ENCODE peak calls at places on chromosomes 4 and X, in nine cellular contexts. I is CD8-positive, alpha-beta T cell; Y is MM.1S; T is mucosa of descending colon; N is RWPE2; C is adrenal gland; G is body of pancreas; D is suprapubic skin; S is cardiac muscle cell. V is an unnamed sample.

GRCh38 chr4:37674446-37674845 is 11.7 kb downstream of the RELL1 start:
- DNase-seq in T (no peak), S (no peak), C (no peak), D (no peak), Y (no peak), G (no peak), N (no peak), I (no peak), V (no peak)

GRCh38 chr4:125433453-125433852 is 118.7 kb downstream of the FAT4 start:
- DNase-seq in G (no peak), N (no peak), I (no peak), T (no peak), Y (no peak), D (no peak), S (peak; percentile 93), C (no peak), V (no peak)

GRCh38 chrX:153944140-153944799 is at the start of gene RENBP:
- DNase-seq in D (no peak), N (no peak), G (no peak), C (no peak), S (no peak), I (no peak), Y (peak; percentile 33), T (peak; percentile 56), V (peak; percentile 78)

GRCh38 chr4:7815562-7815961 is 124.1 kb downstream of the AFAP1 start:
- DNase-seq in C (peak; percentile 46), N (no peak), I (no peak), Y (no peak), S (peak; percentile 74), T (no peak), D (no peak), G (no peak), V (no peak)

GRCh38 chr4:6876440-6876839 is 33.2 kb upstream of the TBC1D14 start:
- DNase-seq in D (no peak), T (no peak), Y (no peak), C (no peak), S (peak; percentile 36), N (no peak), I (no peak), G (no peak), V (no peak)

GRCh38 chr4:26566027-26566578 is 17.8 kb upstream of the TBC1D19 start:
- DNase-seq in G (no peak), T (no peak), I (no peak), N (no peak), C (no peak), Y (no peak), D (no peak), S (no peak), V (no peak)

GRCh38 chrX:41921492-41922124 is 1.7 kb downstream of the CASK start:
- DNase-seq in D (no peak), C (no peak), S (peak; percentile 78), T (no peak), Y (peak; percentile 18), G (no peak), I (no peak), N (no peak), V (no peak)

GRCh38 chr4:115053313-115053712 is 60.1 kb downstream of the NDST4 start:
- DNase-seq in Y (no peak), S (no peak), N (no peak), I (no peak), G (no peak), D (no peak), T (no peak), C (no peak), V (no peak)

GRCh38 chr4:128228778-128229457 is 58.7 kb downstream of the PGRMC2 start:
- DNase-seq in N (no peak), T (no peak), G (no peak), D (no peak), S (peak; percentile 27), I (no peak), C (no peak), Y (no peak), V (no peak)

GRCh38 chrX:54758114-54759055 is 39.7 kb downstream of the ITIH6 start:
- DNase-seq in Y (no peak), S (no peak), N (no peak), G (no peak), T (no peak), C (no peak), I (no peak), D (no peak), V (no peak)

GRCh38 chr4:80115368-80116181 is 42.5 kb upstream of the ANTXR2 start:
- DNase-seq in C (no peak), G (no peak), N (no peak), Y (no peak), S (no peak), I (no peak), T (no peak), D (no peak), V (no peak)

GRCh38 chr4:48538358-48538757 is 48.3 kb downstream of the ZAR1 start:
- DNase-seq in I (no peak), Y (no peak), N (no peak), T (no peak), G (no peak), S (no peak), D (no peak), C (no peak), V (no peak)

GRCh38 chrX:153469811-153470410 is 465 bp downstream of the HAUS7 start:
- DNase-seq in G (no peak), C (no peak), D (no peak), T (peak; percentile 15), I (peak; percentile 25), Y (peak; percentile 29), S (peak; percentile 23), N (no peak), V (no peak)

GRCh38 chrX:33252306-33252825 is 41.0 kb upstream of the DMD start:
- DNase-seq in C (no peak), Y (no peak), N (no peak), D (no peak), I (no peak), T (no peak), G (no peak), S (no peak), V (no peak)

GRCh38 chr4:153486281-153487151 is 20.4 kb downstream of the TMEM131L start:
- DNase-seq in N (peak; percentile 89), I (no peak), G (peak; percentile 77), S (peak; percentile 65), T (no peak), C (no peak), D (no peak), Y (no peak), V (peak; percentile 52)

GRCh38 chr4:33961751-33962150 is 2282.6 kb downstream of the ARAP2 start:
- DNase-seq in I (no peak), N (no peak), Y (no peak), G (no peak), D (no peak), C (no peak), S (no peak), T (no peak), V (no peak)

DNA sequence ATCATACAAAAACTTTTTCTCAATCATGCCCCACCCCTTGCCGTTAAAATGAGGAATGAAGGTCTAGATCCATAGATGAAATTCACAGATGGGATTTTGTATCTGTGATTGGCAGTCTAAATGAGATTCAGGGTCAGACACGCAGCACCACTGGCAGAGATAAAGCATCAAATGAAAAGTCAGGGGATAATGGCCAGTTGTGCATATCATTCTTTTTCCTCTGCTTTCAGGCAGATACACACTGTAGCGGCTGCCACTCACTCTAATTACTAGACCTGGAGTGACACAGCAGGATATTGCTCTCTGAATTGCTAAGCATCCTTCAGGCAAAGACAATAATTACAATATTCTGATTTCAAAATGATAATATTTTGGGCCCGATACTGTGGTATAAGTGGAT is 440.4 kb downstream of the MAPK10 start:
- DNase-seq in N (no peak), I (no peak), Y (no peak), D (no peak), C (no peak), S (no peak), T (no peak), G (no peak), V (no peak)
- H3K4me3 ChIP-seq in N (no peak overlapping the region), I (no peak overlapping the region), Y (no peak overlapping the region), D (no peak overlapping the region), C (no peak overlapping the region), S (no peak overlapping the region), T (no peak overlapping the region), G (no peak overlapping the region), V (no peak overlapping the region)

GRCh38 chr4:112517067-112517588 is 1.1 kb upstream of the NEUROG2 start:
- DNase-seq in D (no peak), I (no peak), G (no peak), N (no peak), T (no peak), Y (no peak), C (no peak), S (no peak), V (no peak)
- TF ChIP-seq CTCF in D (no peak), I (no peak), G (no peak), N (no peak), T (no peak), Y (peak; percentile 23), C (no peak), S (no peak), V (no peak)

GRCh38 chr4:87908341-87908740 is 67.2 kb upstream of the SPP1 start:
- DNase-seq in N (no peak), I (no peak), D (no peak), T (no peak), Y (no peak), G (no peak), S (no peak), C (no peak), V (no peak)
- H3K4me1 ChIP-seq in N (no peaks in the 10 kb centered on the region), I (no peaks in the 10 kb centered on the region), D (peaks cover 3% of the 10 kb centered on the region), T (no peaks in the 10 kb centered on the region), Y (peaks cover 5% of the 10 kb centered on the region), G (peaks cover 42% of the 10 kb centered on the region), S (peaks cover 7% of the 10 kb centered on the region), C (peaks cover 25% of the 10 kb centered on the region), V (no peaks in the 10 kb centered on the region)

GRCh38 chr4:1216076-1216614 is 32.8 kb downstream of the CTBP1 start:
- DNase-seq in I (no peak), D (no peak), T (no peak), S (no peak), Y (no peak), N (no peak), G (no peak), C (no peak), V (no peak)

GRCh38 chr4:1215347-1216075 is 33.4 kb downstream of the CTBP1 start:
- DNase-seq in C (no peak), Y (peak; percentile 97), S (no peak), I (no peak), G (no peak), T (no peak), D (no peak), N (no peak), V (no peak)

GRCh38 chr4:1218892-1219552 is 29.9 kb downstream of the CTBP1 start:
- DNase-seq in N (no peak), I (no peak), S (no peak), T (no peak), D (no peak), C (no peak), Y (peak; percentile 75), G (no peak), V (no peak)

GRCh38 chr4:1216869-1217294 is 32.0 kb downstream of the CTBP1 start:
- DNase-seq in Y (no peak), S (no peak), G (no peak), T (no peak), N (no peak), C (no peak), D (peak; percentile 71), I (peak; percentile 79), V (peak; percentile 88)

DNA sequence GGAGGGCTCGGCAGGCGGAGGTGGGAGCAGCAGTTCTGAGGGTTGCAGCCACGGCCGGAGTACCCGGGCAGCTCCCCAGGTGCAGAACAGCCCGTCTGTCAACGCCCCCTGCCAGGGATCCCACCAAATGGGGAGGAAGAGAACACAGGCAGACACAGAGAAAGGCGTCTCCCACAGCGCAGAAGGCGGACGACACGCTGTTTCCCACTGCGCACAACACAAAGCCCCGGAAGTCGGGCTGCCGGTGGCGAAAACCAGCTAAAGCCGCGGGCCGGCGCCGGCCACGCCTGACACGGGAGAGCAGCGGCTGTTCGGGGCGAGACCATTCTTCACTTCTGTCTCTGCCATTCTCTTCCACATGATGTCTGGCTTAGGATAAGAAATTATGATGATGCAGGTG is 31.6 kb downstream of the CTBP1 start:
- DNase-seq in N (no peak), Y (no peak), S (no peak), C (no peak), T (no peak), I (no peak), G (no peak), D (no peak), V (no peak)
- H3K4me3 ChIP-seq in N (no peak overlapping the region), Y (no peak overlapping the region), S (no peak overlapping the region), C (no peak overlapping the region), T (no peak overlapping the region), I (peak overlapping the region; percentile 44), G (no peak overlapping the region), D (no peak overlapping the region), V (no peak overlapping the region)